ENCODE peak calls at places on chromosomes 6 and 20, in six cellular contexts. E is ACHN; T is stimulated activated CD4-positive, alpha-beta T cell treated with anti-CD3 and anti-CD28 coated beads, Interleukin-15, amount 100 ng/mL, for 24 hours; N is bronchial epithelial cell; I is activated CD4-positive, alpha-beta T cell treated with anti-CD3 and anti-CD28 coated beads, Interleukin-2, amount 50 U/mL, for 24 hours; U is fibroblast of pulmonary artery. F is an unnamed sample.

GRCh38 chr6:11918739-11919605 is 93.1 kb upstream of the HIVEP1 start:
- DNase-seq in N (no peak), I (no peak), T (no peak), E (no peak), U (no peak), F (no peak)

GRCh38 chr6:77298298-77298697 is 165.0 kb downstream of the HTR1B start:
- DNase-seq in U (peak), T (no peak), N (no peak), E (no peak), I (no peak), F (no peak)

GRCh38 chr6:63802606-63803206 is 167.1 kb downstream of the PHF3 start:
- DNase-seq in I (no peak), T (no peak), N (peak), U (peak), E (peak), F (no peak)

GRCh38 chr6:132320007-132320406 is 81.3 kb downstream of the MOXD1 start:
- DNase-seq in T (no peak), E (no peak), U (peak), N (peak), I (no peak), F (no peak)

GRCh38 chr20:38724603-38725457 is 544 bp downstream of the SLC32A1 start:
- DNase-seq in T (peak), E (no peak), N (no peak), U (no peak), I (no peak), F (no peak)

GRCh38 chr20:14878676-14879019 is 541.2 kb upstream of the FLRT3 start:
- DNase-seq in I (no peak), N (no peak), E (no peak), U (no peak), T (no peak), F (no peak)

GRCh38 chr20:62381202-62381797 is 5.6 kb upstream of the RPS21 start:
- DNase-seq in E (peak), N (peak), I (no peak), T (no peak), U (peak), F (peak)

GRCh38 chr6:29968130-29968529 is 25.8 kb downstream of the HLA-A start:
- DNase-seq in I (no peak), U (peak), N (peak), E (peak), T (no peak), F (peak)

GRCh38 chr6:92589970-92590369 is 829.4 kb downstream of the EPHA7 start:
- DNase-seq in N (peak), I (no peak), E (no peak), U (no peak), T (no peak), F (peak)

GRCh38 chr6:31336872-31337496 is 20.0 kb downstream of the HLA-B start:
- DNase-seq in I (no peak), T (no peak), U (no peak), E (peak), N (peak), F (no peak)

GRCh38 chr20:37316116-37316774 is 26.8 kb downstream of the MANBAL start:
- DNase-seq in U (no peak), I (no peak), N (no peak), E (no peak), T (no peak), F (no peak)

GRCh38 chr20:11891827-11892521 is 25.7 kb upstream of the BTBD3 start:
- DNase-seq in E (peak), N (peak), T (peak), U (peak), I (no peak), F (peak)

GRCh38 chr20:18615020-18615652 is 27.3 kb downstream of the DTD1 start:
- DNase-seq in U (no peak), E (no peak), N (no peak), I (no peak), T (no peak), F (no peak)

GRCh38 chr20:62620624-62621023 is 21.7 kb upstream of the SLCO4A1 start:
- DNase-seq in I (no peak), T (no peak), U (no peak), N (no peak), E (no peak), F (no peak)

GRCh38 chr6:80280258-80281010 is 174.0 kb downstream of the BCKDHB start:
- DNase-seq in U (peak), T (peak), N (peak), E (no peak), I (no peak), F (peak)

GRCh38 chr6:46189726-46190125 is 18.9 kb upstream of the ENPP5 start:
- DNase-seq in E (no peak), I (no peak), U (no peak), N (no peak), T (no peak), F (no peak)

F was measured in RWPE1.